ENCODE peak calls at places on chromosomes 7 and 10, in nine cellular contexts. O, L, K, N, U, D, X, T and Q are unnamed samples.

GRCh38 chr7:100472121-100472851 is 6.7 kb downstream of the TSC22D4 start:
- DNase-seq in N (no peak), U (no peak), T (no peak), K (no peak), X (no peak), O (no peak), D (no peak), L (no peak), Q (no peak)

GRCh38 chr7:133039614-133040013 is 42.3 kb downstream of the CHCHD3 start:
- DNase-seq in X (no peak), U (no peak), O (no peak), T (no peak), D (no peak), K (no peak), L (no peak), N (no peak), Q (no peak)

GRCh38 chr10:36096571-36096970 is 454.5 kb upstream of the FZD8 start:
- DNase-seq in U (no peak), L (no peak), K (peak; percentile 63), O (no peak), D (no peak), X (no peak), N (no peak), T (no peak), Q (no peak)

GRCh38 chr10:36441557-36441956 is 683.8 kb upstream of the ANKRD30A start:
- DNase-seq in K (no peak), T (no peak), L (no peak), X (no peak), O (no peak), U (no peak), D (no peak), N (no peak), Q (no peak)

GRCh38 chr7:38222481-38223096 is 44.5 kb downstream of the STARD3NL start:
- DNase-seq in N (peak; percentile 72), D (peak; percentile 20), L (no peak), U (no peak), K (peak; percentile 62), T (peak; percentile 32), O (no peak), X (no peak), Q (no peak)

GRCh38 chr7:131600578-131600977 is 44.1 kb upstream of the PODXL start:
- DNase-seq in L (no peak), D (no peak), K (peak; percentile 72), U (no peak), X (no peak), N (no peak), T (peak; percentile 24), O (no peak), Q (no peak)

GRCh38 chr10:69494626-69495558 is 43.6 kb downstream of the TSPAN15 start:
- DNase-seq in N (no peak), D (no peak), L (no peak), O (peak; percentile 70), X (no peak), U (no peak), K (no peak), T (no peak), Q (no peak)

GRCh38 chr10:124962421-124962820 is 20.5 kb downstream of the ZRANB1 start:
- DNase-seq in N (peak; percentile 71), T (peak; percentile 15), O (no peak), X (no peak), U (no peak), D (no peak), K (peak; percentile 83), L (no peak), Q (no peak)

GRCh38 chr7:101940151-101940550 is 122.7 kb downstream of the CUX1 start:
- DNase-seq in X (no peak), K (no peak), N (no peak), O (no peak), L (no peak), T (no peak), U (no peak), D (no peak), Q (no peak)

GRCh38 chr7:2411049-2411448 is 7.6 kb downstream of the CHST12 start:
- DNase-seq in L (no peak), N (no peak), T (no peak), X (no peak), O (no peak), U (no peak), D (no peak), K (no peak), Q (no peak)
- H3K27ac ChIP-seq in L (no peak overlapping the region), N (no peak overlapping the region), T (no peak overlapping the region), X (no peak overlapping the region), O (peak overlapping the region; percentile 56), U (no peak overlapping the region), D (no peak overlapping the region), K (no peak overlapping the region), Q (no peak overlapping the region)

DNA sequence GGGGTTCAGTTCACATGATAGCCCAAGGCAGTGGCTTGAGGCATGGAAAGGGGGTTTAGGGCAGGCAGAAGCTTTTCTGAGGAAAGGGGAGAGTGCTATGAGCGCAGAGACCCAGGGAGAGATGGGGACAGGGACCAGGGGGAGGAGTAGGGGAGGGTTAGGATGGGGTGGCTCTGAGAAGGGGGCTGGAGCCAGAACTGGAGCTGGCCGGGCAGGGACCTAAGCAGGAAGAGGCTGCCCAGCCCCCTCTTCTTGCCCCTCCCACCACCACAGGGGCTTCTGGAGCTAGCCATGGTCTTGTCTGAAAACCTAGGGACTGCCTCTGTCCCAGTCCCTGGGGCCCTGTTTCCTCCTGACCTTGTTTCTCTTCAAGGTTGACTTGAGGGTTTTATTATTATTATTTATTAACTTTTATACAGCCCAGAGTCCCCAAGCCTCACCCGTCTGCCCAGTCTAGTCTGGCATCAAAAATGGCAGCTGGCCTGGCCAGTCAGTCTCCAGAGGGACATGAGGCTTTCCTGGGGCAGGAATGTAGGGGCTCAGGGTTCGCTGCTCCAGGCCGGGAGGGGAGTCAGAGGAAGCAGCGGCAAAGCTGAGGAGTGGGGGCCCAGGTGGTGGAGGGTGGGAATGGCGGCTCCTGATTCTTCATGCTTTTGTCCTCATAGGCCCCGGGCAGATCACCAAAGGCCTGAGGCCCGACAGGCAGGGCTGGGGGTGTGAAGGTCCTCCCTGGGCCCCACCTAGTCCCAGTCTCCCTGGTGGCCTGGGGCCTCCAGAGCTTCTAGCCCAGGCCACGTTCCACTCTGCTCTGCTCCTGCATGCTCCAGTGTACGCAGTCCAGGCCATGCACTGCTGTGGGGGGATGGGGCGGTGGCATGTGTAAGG is 5.7 kb downstream of the TRIM8 start:
- DNase-seq in O (peak; percentile 66), X (peak; percentile 13), T (no peak), K (no peak), U (no peak), N (no peak), D (no peak), L (no peak), Q (no peak)
- H3K4me3 ChIP-seq in O (peak overlapping the region; percentile 85), X (peak overlapping the region; percentile 94), T (peak overlapping the region; percentile 74), K (peak overlapping the region; percentile 6), U (peak overlapping the region; percentile 94), N (peak overlapping the region; percentile 98), D (no peak overlapping the region), L (peak overlapping the region; percentile 88), Q (no peak overlapping the region)

GRCh38 chr7:98294798-98295382 is 13.4 kb downstream of the BRI3 start:
- DNase-seq in L (no peak), X (peak; percentile 37), N (peak; percentile 44), K (peak; percentile 47), T (no peak), O (peak; percentile 86), D (peak; percentile 77), U (peak; percentile 78), Q (no peak)

GRCh38 chr7:98295467-98296220 is 14.2 kb downstream of the BRI3 start:
- DNase-seq in L (no peak), U (no peak), O (no peak), X (no peak), N (no peak), D (no peak), K (no peak), T (no peak), Q (no peak)

GRCh38 chr7:98296833-98297232 is 15.3 kb downstream of the BRI3 start:
- DNase-seq in O (peak; percentile 77), U (no peak), T (no peak), D (no peak), K (no peak), X (no peak), L (no peak), N (no peak), Q (no peak)

GRCh38 chr7:98300595-98301372 is 19.3 kb downstream of the BRI3 start:
- DNase-seq in T (no peak), N (no peak), D (no peak), L (no peak), K (no peak), X (no peak), O (no peak), U (no peak), Q (no peak)

DNA sequence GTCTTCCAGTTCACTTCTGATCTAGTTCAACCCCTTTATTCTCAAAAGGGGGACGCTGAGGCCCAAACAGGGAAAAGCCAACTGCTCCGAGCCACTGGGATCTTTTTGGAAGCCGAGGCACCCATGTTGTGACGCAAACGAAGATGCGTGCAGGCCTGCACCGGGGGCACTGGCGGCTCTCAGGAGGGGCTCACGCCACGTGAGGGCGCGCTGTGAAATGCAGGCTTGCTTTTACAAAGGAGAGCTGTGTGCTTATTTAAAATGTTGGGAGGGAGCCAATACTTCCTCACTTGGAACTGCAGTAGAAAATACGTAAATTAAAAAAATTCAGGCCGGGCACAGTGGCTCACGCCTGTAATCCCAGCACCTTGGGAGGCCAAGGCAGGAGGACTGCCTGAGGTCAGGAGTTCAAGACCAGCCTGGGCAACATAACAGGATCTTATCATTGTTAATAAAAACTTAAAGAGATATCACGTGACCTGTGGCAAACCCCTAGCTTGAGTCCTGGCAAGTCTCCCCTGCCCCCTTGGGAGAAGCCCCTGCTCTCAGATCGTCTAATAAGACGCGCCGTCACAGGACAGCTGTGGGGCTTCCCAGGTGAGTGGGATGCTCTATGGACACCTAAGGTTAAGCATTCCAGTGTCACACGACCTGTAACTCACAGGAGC is 16.3 kb downstream of the BRI3 start:
- DNase-seq in U (no peak), X (no peak), O (peak; percentile 66), K (no peak), N (no peak), T (no peak), D (no peak), L (no peak), Q (no peak)
- TF ChIP-seq CTCF in U (no peak), X (no peak), O (no peak), K (no peak), N (no peak), T (no peak), D (no peak), L (no peak), Q (no peak)

GRCh38 chr10:32952094-32952493 is 5.9 kb downstream of the ITGB1 start:
- DNase-seq in N (no peak), K (no peak), D (no peak), U (no peak), T (no peak), X (no peak), O (no peak), L (no peak), Q (no peak)

GRCh38 chr10:32949221-32949678 is 8.8 kb downstream of the ITGB1 start:
- DNase-seq in K (no peak), O (no peak), T (no peak), D (no peak), X (no peak), N (no peak), L (no peak), U (no peak), Q (no peak)

GRCh38 chr10:32951111-32951510 is 6.9 kb downstream of the ITGB1 start:
- DNase-seq in K (no peak), U (no peak), N (no peak), O (no peak), D (no peak), T (no peak), L (no peak), X (no peak), Q (no peak)

GRCh38 chr10:32952541-32953276 is 5.3 kb downstream of the ITGB1 start:
- DNase-seq in T (no peak), N (no peak), L (no peak), U (no peak), X (no peak), K (no peak), O (no peak), D (no peak), Q (no peak)

GRCh38 chr10:32950457-32951109 is 7.4 kb downstream of the ITGB1 start:
- DNase-seq in D (no peak), K (no peak), N (no peak), L (no peak), O (no peak), X (no peak), U (no peak), T (no peak), Q (no peak)
- H3K27ac ChIP-seq in D (no peak overlapping the region), K (no peak overlapping the region), N (peak overlapping the region; percentile 48), L (no peak overlapping the region), O (no peak overlapping the region), X (peak overlapping the region; percentile 11), U (no peak overlapping the region), T (no peak overlapping the region), Q (no peak overlapping the region)